ENCODE peak calls at places on chromosomes 5 and 9, in five cellular contexts. L, Y, N, T and V are unnamed samples.

GRCh38 chr5:96881511-96882115 is 5.3 kb downstream of the ERAP2 start:
- DNase-seq in L (no peak), Y (no peak), N (no peak), T (no peak), V (no peak)

GRCh38 chr9:121650220-121651013 is 1.0 kb upstream of the DAB2IP start:
- DNase-seq in L (peak), Y (no peak), N (peak), T (no peak), V (peak)

GRCh38 chr9:136527721-136528710 is 17.8 kb downstream of the NOTCH1 start:
- DNase-seq in L (peak), Y (no peak), N (no peak), T (no peak), V (peak)

GRCh38 chr9:132090771-132091170 is 11.1 kb upstream of the MED27 start:
- DNase-seq in L (no peak), Y (no peak), N (no peak), T (no peak), V (no peak)

GRCh38 chr9:114224247-114224610 is 68.9 kb downstream of the COL27A1 start:
- DNase-seq in L (no peak), Y (no peak), N (no peak), T (no peak), V (no peak)

GRCh38 chr5:93145019-93145418 is 436.0 kb downstream of the NR2F1-AS1 start:
- DNase-seq in L (no peak), Y (no peak), N (no peak), T (no peak), V (no peak)

GRCh38 chr5:62569466-62569865 is 9.2 kb upstream of the LRRC70 start:
- DNase-seq in L (no peak), Y (no peak), N (no peak), T (no peak), V (no peak)

GRCh38 chr5:80884851-80885697 is 75.1 kb upstream of the RASGRF2 start:
- DNase-seq in L (no peak), Y (no peak), N (no peak), T (no peak), V (no peak)

GRCh38 chr9:135251331-135251761 is 163.9 kb downstream of the OLFM1 start:
- DNase-seq in L (no peak), Y (no peak), N (no peak), T (no peak), V (no peak)

GRCh38 chr9:87441251-87441650 is 56.4 kb upstream of the DAPK1 start:
- DNase-seq in L (no peak), Y (no peak), N (no peak), T (no peak), V (no peak)

GRCh38 chr5:170151105-170151831 is 45.6 kb downstream of the FOXI1 start:
- DNase-seq in L (no peak), Y (peak), N (no peak), T (no peak), V (no peak)

GRCh38 chr9:96209407-96210031 is 92.5 kb downstream of the HSD17B3 start:
- DNase-seq in L (no peak), Y (no peak), N (no peak), T (no peak), V (no peak)

GRCh38 chr9:96483733-96484240 is 33.8 kb downstream of the HABP4 start:
- DNase-seq in L (no peak), Y (no peak), N (no peak), T (no peak), V (no peak)

GRCh38 chr5:64796301-64796700 is 27.6 kb downstream of the CWC27 start:
- DNase-seq in L (no peak), Y (no peak), N (no peak), T (no peak), V (no peak)

GRCh38 chr9:105535920-105536668 is 21.8 kb upstream of the FKTN start:
- DNase-seq in L (no peak), Y (no peak), N (no peak), T (no peak), V (no peak)

GRCh38 chr5:44862808-44863207 is 54.1 kb downstream of the MRPS30 start:
- DNase-seq in L (no peak), Y (peak), N (no peak), T (no peak), V (no peak)

GRCh38 chr5:174760721-174761120 is 36.3 kb downstream of the MSX2 start:
- DNase-seq in L (no peak), Y (no peak), N (no peak), T (no peak), V (no peak)

GRCh38 chr5:3157214-3157613 is 405.7 kb upstream of the IRX2 start:
- DNase-seq in L (no peak), Y (no peak), N (no peak), T (no peak), V (no peak)

GRCh38 chr9:76717611-76718010 is 46.6 kb upstream of the PCA3 start:
- DNase-seq in L (no peak), Y (no peak), N (no peak), T (no peak), V (no peak)

GRCh38 chr9:89408628-89409101 is 89.2 kb downstream of the SEMA4D start:
- DNase-seq in L (no peak), Y (no peak), N (no peak), T (peak), V (no peak)

GRCh38 chr9:84691634-84692033 is 22.1 kb downstream of the NTRK2 start:
- DNase-seq in L (no peak), Y (no peak), N (no peak), T (no peak), V (no peak)

GRCh38 chr9:84404095-84404686 is 63.6 kb upstream of the SLC28A3 start:
- DNase-seq in L (no peak), Y (peak), N (peak), T (no peak), V (no peak)

GRCh38 chr9:125620216-125620615 is 86.8 kb downstream of the MAPKAP1 start:
- DNase-seq in L (no peak), Y (no peak), N (no peak), T (no peak), V (no peak)

GRCh38 chr9:97811534-97812246 is 41.3 kb upstream of the FOXE1 start:
- DNase-seq in L (no peak), Y (no peak), N (no peak), T (no peak), V (no peak)

GRCh38 chr9:109497193-109498165 is 628 bp downstream of the PTPN3 start:
- DNase-seq in L (no peak), Y (no peak), N (no peak), T (no peak), V (no peak)

DNA sequence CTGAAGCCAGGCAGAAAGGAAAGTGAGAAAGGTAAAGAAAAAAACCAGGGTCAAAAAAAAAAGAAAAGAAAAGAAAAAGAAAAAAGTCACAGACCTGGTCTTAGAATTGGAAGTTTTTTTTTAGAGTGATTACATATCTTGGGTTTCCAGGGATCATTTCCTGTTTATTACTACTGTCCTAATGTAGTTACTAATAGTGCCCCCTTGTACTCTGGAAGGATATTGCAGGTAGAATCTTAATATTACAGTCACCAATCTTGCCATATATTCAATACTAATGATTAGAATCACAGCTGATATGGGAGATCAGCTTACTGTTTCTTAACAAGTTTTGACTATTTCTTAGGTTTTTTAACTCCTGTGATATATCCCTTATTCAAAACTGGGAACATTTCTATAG is 543.2 kb upstream of the CDH6 start:
- DNase-seq in L (no peak), Y (no peak), N (no peak), T (no peak), V (no peak)
- TF ChIP-seq CTCF in L (no peak), Y (no peak), N (peak), T (no peak), V (no peak)

DNA sequence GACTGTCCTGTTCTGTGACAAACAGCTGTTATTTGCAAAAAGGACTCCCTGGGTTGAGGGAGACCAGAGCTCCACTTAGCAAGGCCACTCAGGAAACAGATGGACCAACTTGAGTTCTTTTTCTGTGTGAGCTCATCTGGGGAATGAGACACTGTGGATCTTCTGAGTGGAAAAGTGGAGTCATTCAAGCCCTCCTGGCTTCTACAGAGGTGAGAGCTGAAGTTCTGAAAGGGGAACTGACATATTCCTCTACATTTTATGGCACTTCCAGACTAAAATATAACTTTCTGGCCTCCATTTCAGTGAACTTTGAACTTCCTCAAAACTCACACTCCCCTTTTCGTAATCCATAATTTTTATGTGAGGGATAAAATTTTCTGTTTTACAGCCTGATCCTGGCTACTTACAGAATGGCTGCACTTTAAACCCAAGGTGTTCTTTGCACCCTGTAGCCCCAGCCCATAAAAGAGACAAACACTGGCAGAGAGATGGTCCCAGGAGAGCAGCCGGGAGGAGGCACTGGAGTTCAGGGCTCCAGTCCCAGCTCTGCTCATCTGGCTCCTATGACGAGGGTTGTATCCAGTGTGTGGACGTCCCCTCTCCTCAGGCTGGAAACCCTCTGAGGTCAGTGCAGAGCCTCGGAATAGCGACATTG is 10.8 kb downstream of the SPAAR start:
- DNase-seq in L (no peak), Y (no peak), N (no peak), T (no peak), V (no peak)
- TF ChIP-seq CTCF in L (no peak), Y (no peak), N (no peak), T (no peak), V (no peak)

GRCh38 chr5:126369083-126369482 is 54.1 kb upstream of the GRAMD2B start:
- DNase-seq in L (no peak), Y (no peak), N (no peak), T (no peak), V (no peak)

GRCh38 chr5:126369995-126370731 is 53.0 kb upstream of the GRAMD2B start:
- DNase-seq in L (no peak), Y (no peak), N (no peak), T (no peak), V (no peak)

GRCh38 chr5:126365446-126366198 is 57.6 kb upstream of the GRAMD2B start:
- DNase-seq in L (no peak), Y (no peak), N (no peak), T (no peak), V (no peak)

GRCh38 chr5:126366199-126366560 is 57.0 kb upstream of the GRAMD2B start:
- DNase-seq in L (no peak), Y (no peak), N (no peak), T (no peak), V (no peak)

GRCh38 chr5:126368239-126368812 is 54.9 kb upstream of the GRAMD2B start:
- DNase-seq in L (no peak), Y (no peak), N (no peak), T (no peak), V (no peak)
- TF ChIP-seq CTCF in L (no peak), Y (no peak), N (no peak), T (no peak), V (no peak)

GRCh38 chr9:23538060-23538387 is 288.0 kb downstream of the ELAVL2 start:
- DNase-seq in L (no peak), Y (no peak), N (peak), T (no peak), V (no peak)
- TF ChIP-seq CTCF in L (no peak), Y (no peak), N (no peak), T (no peak), V (no peak)

DNA sequence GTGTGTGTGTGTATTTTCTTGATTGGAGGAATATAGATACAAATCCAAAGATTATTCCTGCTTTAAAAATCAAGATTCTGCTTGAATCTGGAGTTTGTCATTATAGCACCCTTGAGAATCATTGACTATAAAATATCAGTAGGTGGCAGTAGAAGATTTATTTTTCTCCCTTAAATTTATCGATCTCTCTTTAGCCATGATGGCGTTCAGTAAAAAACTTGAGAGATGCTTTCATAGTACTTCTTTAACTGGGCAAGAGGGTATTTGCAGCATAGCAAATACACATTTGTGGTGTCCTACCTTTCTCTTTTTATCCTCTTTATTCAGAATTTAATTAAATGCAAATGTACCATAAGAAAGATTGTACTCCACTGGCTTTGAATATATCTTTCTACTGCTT is 307.7 kb downstream of the ADGRV1 start:
- DNase-seq in L (no peak), Y (peak), N (no peak), T (no peak), V (no peak)
- TF ChIP-seq CTCF in L (no peak), Y (peak), N (peak), T (peak), V (peak)

DNA sequence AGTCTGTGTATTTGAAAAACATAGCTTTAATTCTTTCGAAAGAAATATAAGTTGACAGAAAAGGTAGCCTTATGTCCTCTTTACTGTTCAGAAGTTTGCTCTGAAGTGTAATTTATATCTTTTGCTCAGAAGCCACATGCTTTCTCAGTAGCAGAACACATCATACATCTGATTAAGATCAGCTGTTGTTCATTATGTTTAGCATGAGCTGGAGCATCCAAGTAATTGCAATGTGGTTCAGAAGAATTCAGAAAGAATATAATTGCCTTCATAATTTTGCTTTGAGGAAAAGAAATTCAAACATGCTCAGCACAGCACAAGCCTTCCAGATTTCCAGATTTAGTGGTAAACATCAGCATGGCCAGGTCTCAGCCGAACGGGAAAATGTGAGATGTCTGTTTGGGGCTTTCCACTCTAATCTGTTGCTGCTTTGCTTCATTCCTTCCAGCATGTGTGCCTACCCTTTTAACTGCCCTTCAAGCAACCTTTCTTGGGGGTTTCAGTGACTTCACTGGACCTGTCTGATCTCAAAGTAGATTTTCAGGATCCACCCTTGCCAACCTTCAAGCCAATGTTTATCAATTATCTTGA is 66.0 kb downstream of the ITGA1 start:
- DNase-seq in L (no peak), Y (no peak), N (no peak), T (no peak), V (peak)
- TF ChIP-seq CTCF in L (no peak), Y (no peak), N (no peak), T (no peak), V (no peak)

DNA sequence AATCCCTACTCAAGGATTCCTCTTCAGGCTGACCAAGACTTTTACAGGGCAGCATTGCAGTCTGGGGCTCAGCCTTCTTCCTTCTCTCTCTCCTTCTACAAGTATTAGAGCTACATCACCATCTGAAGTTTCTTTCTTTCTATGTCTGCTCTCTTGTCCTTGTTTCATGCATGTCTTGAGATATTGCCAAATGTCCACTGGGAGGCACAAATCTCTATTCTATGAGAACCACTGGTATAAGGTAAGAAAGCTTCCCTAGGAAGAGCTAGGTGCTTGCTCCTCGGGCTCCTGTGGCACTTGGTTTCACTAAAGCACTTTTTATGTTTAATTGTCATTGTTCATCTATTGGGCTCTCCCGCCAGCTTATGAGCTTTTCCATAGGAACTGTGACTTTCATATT is 289.2 kb upstream of the PCSK5 start:
- DNase-seq in L (no peak), Y (no peak), N (no peak), T (no peak), V (no peak)
- TF ChIP-seq CTCF in L (no peak), Y (peak), N (no peak), T (no peak), V (no peak)

DNA sequence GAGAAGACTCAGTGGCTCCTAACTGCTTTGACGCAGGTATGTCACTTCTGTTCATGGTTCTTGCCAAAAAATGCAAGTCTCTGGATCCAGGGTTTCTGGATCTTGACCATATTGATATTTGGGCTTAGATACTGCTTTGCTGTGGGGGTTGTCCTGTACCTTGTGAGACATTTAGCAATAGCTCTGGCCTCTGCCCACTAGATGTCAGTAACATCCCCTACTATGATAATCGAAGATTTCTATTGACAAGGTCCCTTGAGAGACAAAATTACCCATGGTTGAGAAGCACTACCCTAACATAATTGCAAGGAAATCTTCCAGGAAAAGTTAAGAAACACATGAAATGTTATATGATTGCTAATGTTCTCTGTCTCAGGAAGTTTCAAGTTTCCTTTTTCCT is 285.4 kb downstream of the TMEM232 start:
- DNase-seq in L (no peak), Y (peak), N (peak), T (no peak), V (peak)
- TF ChIP-seq CTCF in L (no peak), Y (peak), N (no peak), T (no peak), V (peak)

GRCh38 chr5:8908055-8908683 is 637.7 kb downstream of the SEMA5A start:
- DNase-seq in L (no peak), Y (no peak), N (peak), T (no peak), V (peak)
- TF ChIP-seq CTCF in L (no peak), Y (peak), N (peak), T (no peak), V (peak)